ENCODE peak calls at places on chromosome 6, in six cellular contexts. X is effector memory CD4-positive, alpha-beta T cell; G is LoVo; A is colonic mucosa; K is CD8-positive, alpha-beta T cell; W is uterus. P is an unnamed sample.

GRCh38 chr6:108581932-108582500 is 21.3 kb downstream of the FOXO3 start:
- DNase-seq in X (no peak), G (no peak), A (no peak), K (no peak), W (no peak), P (no peak)

GRCh38 chr6:33249732-33250625 is 21.7 kb downstream of the VPS52 start:
- DNase-seq in X (no peak), G (no peak), A (peak), K (no peak), W (peak), P (no peak)

GRCh38 chr6:87944541-87944954 is 103.1 kb upstream of the SPACA1 start:
- DNase-seq in X (no peak), G (peak), A (no peak), K (no peak), W (peak), P (peak)

GRCh38 chr6:22364314-22364713 is 67.5 kb upstream of the PRL start:
- DNase-seq in X (no peak), G (no peak), A (no peak), K (no peak), W (no peak), P (no peak)

GRCh38 chr6:9204171-9204570 is 768.8 kb upstream of the SLC35B3 start:
- DNase-seq in X (no peak), G (peak), A (no peak), K (no peak), W (no peak), P (no peak)

GRCh38 chr6:87920245-87920644 is 127.4 kb upstream of the SPACA1 start:
- DNase-seq in X (no peak), G (no peak), A (no peak), K (no peak), W (no peak), P (peak)

GRCh38 chr6:14282326-14282725 is 164.8 kb downstream of the CD83 start:
- DNase-seq in X (no peak), G (no peak), A (no peak), K (no peak), W (no peak), P (no peak)

GRCh38 chr6:169801396-169802160 is 50.2 kb downstream of the ERMARD start:
- DNase-seq in X (no peak), G (no peak), A (peak), K (no peak), W (no peak), P (no peak)

GRCh38 chr6:97978855-97979271 is 695.8 kb upstream of the MMS22L start:
- DNase-seq in X (no peak), G (no peak), A (no peak), K (no peak), W (no peak), P (no peak)

GRCh38 chr6:16625319-16626240 is 135.7 kb downstream of the ATXN1 start:
- DNase-seq in X (no peak), G (no peak), A (no peak), K (no peak), W (no peak), P (no peak)

GRCh38 chr6:40477246-40478126 is 109.7 kb downstream of the LRFN2 start:
- DNase-seq in X (peak), G (no peak), A (no peak), K (peak), W (no peak), P (no peak)

GRCh38 chr6:44245912-44246662 is 814 bp upstream of the HSP90AB1 start:
- DNase-seq in X (peak), G (peak), A (peak), K (peak), W (peak), P (peak)

GRCh38 chr6:112251170-112251945 is 3.0 kb downstream of the LAMA4 start:
- DNase-seq in X (no peak), G (peak), A (no peak), K (no peak), W (peak), P (no peak)

GRCh38 chr6:444653-445275 is 53.2 kb downstream of the IRF4 start:
- DNase-seq in X (peak), G (no peak), A (no peak), K (peak), W (no peak), P (no peak)

GRCh38 chr6:16698988-16699868 is 62.0 kb downstream of the ATXN1 start:
- DNase-seq in X (no peak), G (no peak), A (no peak), K (peak), W (no peak), P (no peak)

GRCh38 chr6:17851001-17851719 is 136.3 kb downstream of the KIF13A start:
- DNase-seq in X (no peak), G (no peak), A (no peak), K (no peak), W (no peak), P (no peak)

GRCh38 chr6:41791984-41792383 is 4.5 kb downstream of the TOMM6 start:
- DNase-seq in X (no peak), G (no peak), A (no peak), K (no peak), W (no peak), P (no peak)

GRCh38 chr6:14945461-14946210 is 300.2 kb upstream of the JARID2 start:
- DNase-seq in X (no peak), G (no peak), A (no peak), K (no peak), W (no peak), P (no peak)

GRCh38 chr6:112606726-112607125 is 259.6 kb downstream of the RFPL4B start:
- DNase-seq in X (no peak), G (no peak), A (no peak), K (no peak), W (no peak), P (no peak)

GRCh38 chr6:37731888-37732287 is 34.2 kb upstream of the MDGA1 start:
- DNase-seq in X (no peak), G (no peak), A (peak), K (peak), W (no peak), P (peak)

GRCh38 chr6:7041511-7042026 is 66.2 kb upstream of the RREB1 start:
- DNase-seq in X (no peak), G (no peak), A (no peak), K (no peak), W (no peak), P (no peak)

GRCh38 chr6:21382821-21383455 is 210.6 kb upstream of the SOX4 start:
- DNase-seq in X (no peak), G (no peak), A (no peak), K (no peak), W (no peak), P (no peak)

GRCh38 chr6:47714802-47715201 is 16.4 kb downstream of the ADGRF4 start:
- DNase-seq in X (no peak), G (no peak), A (no peak), K (no peak), W (no peak), P (no peak)

GRCh38 chr6:56144538-56145324 is 102.6 kb downstream of the COL21A1 start:
- DNase-seq in X (no peak), G (no peak), A (no peak), K (no peak), W (no peak), P (no peak)

GRCh38 chr6:5619249-5619648 is 357.9 kb downstream of the FARS2 start:
- DNase-seq in X (peak), G (no peak), A (no peak), K (peak), W (no peak), P (peak)

GRCh38 chr6:97669191-97669651 is 386.2 kb upstream of the MMS22L start:
- DNase-seq in X (no peak), G (no peak), A (no peak), K (no peak), W (no peak), P (no peak)

GRCh38 chr6:166307981-166308768 is at the start of gene PRR18:
- DNase-seq in X (no peak), G (no peak), A (no peak), K (no peak), W (no peak), P (peak)

GRCh38 chr6:38166411-38167240 is 347.1 kb downstream of the ZFAND3 start:
- DNase-seq in X (no peak), G (no peak), A (no peak), K (no peak), W (no peak), P (no peak)

GRCh38 chr6:27836783-27837635 is 75.2 kb downstream of the OR2B2 start:
- DNase-seq in X (peak), G (peak), A (peak), K (peak), W (peak), P (peak)

GRCh38 chr6:34301408-34301807 is 52.6 kb upstream of the SMIM29 start:
- DNase-seq in X (no peak), G (no peak), A (peak), K (no peak), W (peak), P (no peak)

GRCh38 chr6:32114853-32115252 is 5.7 kb upstream of the TNXB start:
- DNase-seq in X (no peak), G (no peak), A (no peak), K (no peak), W (no peak), P (no peak)

GRCh38 chr6:155530219-155530834 is 74.7 kb upstream of the NOX3 start:
- DNase-seq in X (no peak), G (no peak), A (no peak), K (no peak), W (no peak), P (peak)

GRCh38 chr6:44078219-44078794 is 48.9 kb downstream of the MRPL14 start:
- DNase-seq in X (no peak), G (no peak), A (no peak), K (no peak), W (no peak), P (no peak)

GRCh38 chr6:39777661-39778060 is 14.5 kb upstream of the DAAM2 start:
- DNase-seq in X (no peak), G (no peak), A (no peak), K (no peak), W (no peak), P (no peak)

GRCh38 chr6:143878272-143878760 is 14.0 kb downstream of the ZC2HC1B start:
- DNase-seq in X (no peak), G (peak), A (peak), K (no peak), W (no peak), P (no peak)

GRCh38 chr6:90893385-90893784 is 306.5 kb upstream of the MAP3K7 start:
- DNase-seq in X (no peak), G (no peak), A (no peak), K (no peak), W (no peak), P (no peak)

P was measured in OCI-LY7.